ENCODE peak calls at places on chromosomes 11 and 22, in four cellular contexts. M is cardiac fibroblast, Z is GM23248, G is mesendoderm. A is an unnamed sample.

GRCh38 chr11:92527467-92527866 is 302.8 kb downstream of the FAT3 start:
- DNase-seq in M (peak), Z (peak), G (no peak), A (no peak)

GRCh38 chr22:24178502-24179440 is 2.5 kb upstream of the SUSD2 start:
- DNase-seq in M (peak), Z (peak), G (peak), A (no peak)

GRCh38 chr11:67468056-67468455 is 995 bp downstream of the TMEM134 start:
- DNase-seq in M (no peak), Z (peak), G (no peak), A (no peak)

GRCh38 chr11:364991-365390 is 4.3 kb upstream of the B4GALNT4 start:
- DNase-seq in M (no peak), Z (no peak), G (no peak), A (no peak)

GRCh38 chr11:68933605-68934320 is 30.1 kb downstream of the IGHMBP2 start:
- DNase-seq in M (no peak), Z (no peak), G (no peak), A (no peak)

GRCh38 chr11:121134758-121135312 is 33.8 kb downstream of the TECTA start:
- DNase-seq in M (no peak), Z (no peak), G (peak), A (no peak)

GRCh38 chr11:64444838-64445441 is 86.0 kb downstream of the RPS6KA4 start:
- DNase-seq in M (peak), Z (peak), G (peak), A (no peak)

GRCh38 chr22:39938509-39938908 is 21.7 kb upstream of the TMA7B start:
- DNase-seq in M (no peak), Z (no peak), G (no peak), A (no peak)

GRCh38 chr22:43228330-43228729 is 41.4 kb upstream of the TTLL12 start:
- DNase-seq in M (peak), Z (peak), G (peak), A (peak)

GRCh38 chr11:1054143-1055108 is 17.9 kb upstream of the MUC6 start:
- DNase-seq in M (peak), Z (peak), G (no peak), A (no peak)

GRCh38 chr22:26545827-26546226 is 33.6 kb upstream of the TFIP11 start:
- DNase-seq in M (no peak), Z (no peak), G (no peak), A (no peak)

GRCh38 chr22:20155330-20156041 is 4.6 kb upstream of the CCDC188 start:
- DNase-seq in M (peak), Z (peak), G (no peak), A (peak)

GRCh38 chr11:34599406-34599901 is 21.4 kb upstream of the EHF start:
- DNase-seq in M (peak), Z (peak), G (no peak), A (peak)

GRCh38 chr11:86816251-86816726 is 15.9 kb downstream of the PRSS23 start:
- DNase-seq in M (peak), Z (peak), G (no peak), A (peak)

GRCh38 chr11:47523491-47524199 is 29.3 kb downstream of the CELF1 start:
- DNase-seq in M (peak), Z (peak), G (peak), A (peak)

GRCh38 chr11:9405721-9406120 is 21.3 kb downstream of the IPO7 start:
- DNase-seq in M (no peak), Z (peak), G (no peak), A (no peak)

GRCh38 chr11:110092577-110093406 is at the start of gene ZC3H12C:
- DNase-seq in M (peak), Z (peak), G (peak), A (peak)

GRCh38 chr11:134949121-134949591 is 537.1 kb upstream of the B3GAT1 start:
- DNase-seq in M (peak), Z (peak), G (peak), A (peak)

GRCh38 chr22:38314992-38315800 is 2.0 kb downstream of the CSNK1E start:
- DNase-seq in M (peak), Z (peak), G (peak), A (no peak)

GRCh38 chr22:48106715-48107259 is 1344.3 kb downstream of the TBC1D22A start:
- DNase-seq in M (no peak), Z (no peak), G (no peak), A (no peak)

DNA sequence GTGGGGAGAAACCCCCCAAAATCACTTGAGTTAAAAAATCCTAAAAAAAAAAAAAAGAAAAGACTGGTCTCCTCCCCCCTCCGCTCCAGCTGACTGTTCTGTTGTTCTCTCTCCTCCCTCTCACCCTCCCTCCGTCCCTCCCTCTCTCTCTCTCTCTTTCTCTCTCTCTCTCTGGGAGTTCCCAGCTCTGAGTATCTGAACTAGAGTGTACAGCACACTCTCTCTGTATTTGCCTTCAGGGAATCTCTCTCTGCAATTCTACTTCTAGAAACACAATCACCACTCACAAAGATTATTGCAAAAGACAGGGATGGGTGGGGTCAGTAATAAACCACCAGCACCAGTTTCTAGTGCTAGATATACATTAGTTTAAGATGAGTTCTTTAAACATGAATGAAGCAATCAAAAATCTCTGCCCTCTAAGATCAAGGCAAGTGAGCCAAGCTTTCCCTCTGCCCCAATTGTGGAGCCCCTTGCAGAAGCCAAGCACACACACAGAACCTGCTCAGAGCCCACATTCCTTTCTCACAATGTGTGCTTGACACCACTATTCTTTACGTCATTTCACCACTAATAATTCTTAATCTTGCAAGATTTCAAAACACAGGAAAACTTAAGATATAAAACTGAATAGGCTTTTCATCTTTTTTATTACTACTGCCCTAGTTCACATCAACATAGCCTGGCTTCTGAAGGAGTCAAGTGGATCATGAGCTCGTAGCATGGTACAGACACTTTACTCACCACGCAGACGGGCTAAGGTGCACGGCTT is 133.5 kb downstream of the RBFOX2 start:
- DNase-seq in M (peak), Z (peak), G (no peak), A (peak)
- H3K4me3 ChIP-seq in M (peak), Z (no peak), G (no peak), A (peak)

GRCh38 chr11:36009469-36009868 is 65.6 kb downstream of the LDLRAD3 start:
- DNase-seq in M (peak), Z (peak), G (no peak), A (peak)
- H3K4me3 ChIP-seq in M (peak), Z (peak), G (no peak), A (no peak)

GRCh38 chr22:31248965-31249940 is 37.2 kb downstream of the LIMK2 start:
- DNase-seq in M (peak), Z (no peak), G (no peak), A (no peak)
- H3K4me3 ChIP-seq in M (peak), Z (peak), G (no peak), A (peak)

GRCh38 chr22:46649176-46650077 is 29.2 kb downstream of the GRAMD4 start:
- DNase-seq in M (peak), Z (peak), G (no peak), A (peak)
- H3K4me3 ChIP-seq in M (no peak), Z (no peak), G (no peak), A (no peak)

GRCh38 chr22:32265882-32266767 is 11.0 kb upstream of the SLC5A4 start:
- DNase-seq in M (peak), Z (peak), G (peak), A (peak)

GRCh38 chr22:32271389-32271788 is 16.2 kb upstream of the SLC5A4 start:
- DNase-seq in M (no peak), Z (no peak), G (no peak), A (no peak)

GRCh38 chr22:32270641-32271369 is 15.7 kb upstream of the SLC5A4 start:
- DNase-seq in M (no peak), Z (no peak), G (no peak), A (no peak)

GRCh38 chr22:32269316-32269715 is 14.2 kb upstream of the SLC5A4 start:
- DNase-seq in M (no peak), Z (no peak), G (no peak), A (no peak)

GRCh38 chr22:32267011-32267410 is 11.9 kb upstream of the SLC5A4 start:
- DNase-seq in M (no peak), Z (no peak), G (no peak), A (no peak)
- H3K4me3 ChIP-seq in M (no peak), Z (no peak), G (no peak), A (no peak)

DNA sequence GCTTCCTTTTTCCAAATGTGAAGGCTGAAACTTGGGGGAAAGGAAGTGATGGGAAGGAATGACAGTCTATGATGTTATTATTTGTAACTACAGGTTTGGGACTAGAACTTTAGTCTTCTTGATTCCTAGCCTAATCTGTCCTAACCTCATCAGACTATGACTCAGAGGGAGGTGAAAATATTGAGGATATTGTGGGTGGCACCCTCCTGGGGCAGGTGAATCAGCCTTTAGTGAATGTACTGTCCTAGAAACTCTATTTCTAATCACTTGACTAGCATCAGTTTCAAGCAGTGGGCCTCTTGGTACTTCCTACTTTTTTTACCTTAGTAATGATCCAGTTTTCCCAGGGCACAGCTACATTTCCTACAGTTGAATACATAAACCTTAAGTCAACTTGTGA is 829.0 kb upstream of the API5 start:
- DNase-seq in M (no peak), Z (no peak), G (no peak), A (no peak)
- H3K4me3 ChIP-seq in M (no peak), Z (no peak), G (no peak), A (no peak)

DNA sequence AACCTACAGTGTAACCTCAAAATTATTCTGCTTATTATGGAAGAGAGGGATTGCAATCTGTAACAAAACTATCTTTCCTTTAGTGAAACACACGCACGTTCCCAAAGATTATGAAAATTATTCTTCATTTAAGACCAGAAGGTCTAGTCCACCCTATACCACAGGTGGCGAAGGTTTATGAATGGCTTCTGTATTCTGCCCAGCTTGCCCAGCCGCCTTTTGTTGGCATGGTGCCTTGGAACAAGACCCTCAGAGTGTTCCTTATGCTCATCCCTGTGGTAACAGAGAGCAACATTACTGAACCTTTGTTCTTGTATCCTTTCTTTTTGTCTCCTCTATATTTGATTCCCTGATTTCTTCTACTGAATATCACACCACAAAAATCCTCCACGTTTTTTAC is 116.4 kb downstream of the FAR1 start:
- DNase-seq in M (no peak), Z (no peak), G (no peak), A (no peak)
- H3K4me3 ChIP-seq in M (no peak), Z (no peak), G (no peak), A (no peak)

DNA sequence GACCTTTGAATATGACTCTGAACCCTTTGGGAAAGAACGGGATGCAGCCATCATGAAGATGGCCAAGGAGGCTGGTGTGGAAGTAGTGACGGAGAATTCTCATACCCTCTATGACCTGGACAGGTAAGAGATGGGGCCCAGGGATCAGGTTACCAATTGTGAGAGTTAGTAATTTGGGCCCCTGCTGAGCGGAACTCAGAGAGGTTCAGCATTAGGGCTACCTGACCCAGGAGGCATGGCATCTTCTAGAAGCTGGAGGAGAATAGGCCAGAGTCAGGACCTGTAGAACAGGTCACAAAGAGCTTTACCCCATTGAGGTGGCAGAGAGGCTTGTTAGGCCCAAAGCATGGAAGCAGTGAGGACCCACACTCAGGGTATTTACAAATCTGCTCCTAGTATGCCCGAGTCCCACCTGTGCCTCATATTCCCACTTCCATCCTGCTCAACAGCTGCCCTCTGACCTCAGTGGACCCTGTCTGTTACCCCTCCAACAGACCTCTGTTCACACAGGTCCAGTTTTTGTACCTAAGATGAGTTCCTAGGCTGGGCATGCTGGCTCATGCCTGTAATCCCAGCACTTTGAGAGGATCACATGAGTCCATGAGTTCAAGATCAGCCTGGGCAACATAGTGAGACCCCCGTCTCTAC is 11.6 kb downstream of the CRY2 start:
- DNase-seq in M (no peak), Z (no peak), G (no peak), A (no peak)
- H3K4me3 ChIP-seq in M (no peak), Z (peak), G (no peak), A (no peak)

A was measured in astrocyte of the spinal cord.